ENCODE peak calls at places on chromosomes 6 and 20, in ten cellular contexts. O, Q, Z, I, P, N, J, T, D and F are unnamed samples.
A peak's percentile ranks its signal among the peaks of the same experiment; 100 is the strongest.

GRCh38 chr6:132132911-132133639 is 181.9 kb upstream of the CCN2 start:
- DNase-seq in P (no peak), T (no peak), I (no peak), N (no peak), Q (no peak), O (no peak), Z (peak; percentile 85), J (no peak), D (no peak), F (no peak)

GRCh38 chr6:159969921-159970320 is 1.0 kb downstream of the IGF2R start:
- DNase-seq in D (peak; percentile 71), Z (peak; percentile 84), N (peak; percentile 70), J (peak; percentile 46), T (peak; percentile 65), P (peak; percentile 46), Q (peak; percentile 74), I (peak; percentile 93), O (peak; percentile 81), F (peak; percentile 60)

GRCh38 chr20:46179811-46180326 is 61.8 kb downstream of the CD40 start:
- DNase-seq in J (no peak), O (no peak), D (no peak), T (no peak), N (no peak), Z (no peak), I (no peak), Q (no peak), P (no peak), F (no peak)

GRCh38 chr6:147167009-147167408 is 37.2 kb upstream of the STXBP5 start:
- DNase-seq in I (no peak), N (no peak), O (no peak), P (no peak), Z (peak; percentile 35), T (no peak), J (no peak), Q (no peak), D (no peak), F (no peak)

GRCh38 chr20:63402178-63402859 is 41.2 kb upstream of the CHRNA4 start:
- DNase-seq in Q (no peak), N (no peak), O (no peak), I (no peak), J (no peak), Z (no peak), D (no peak), P (no peak), T (no peak), F (no peak)

GRCh38 chr20:45925821-45926506 is 8.5 kb upstream of the PCIF1 start:
- DNase-seq in T (no peak), D (no peak), J (no peak), Q (no peak), O (no peak), N (no peak), P (no peak), I (no peak), Z (no peak), F (no peak)

GRCh38 chr6:156859686-156860085 is 82.5 kb downstream of the ARID1B start:
- DNase-seq in Z (no peak), Q (no peak), P (no peak), I (no peak), J (no peak), T (no peak), N (no peak), D (no peak), O (no peak), F (no peak)

GRCh38 chr6:158047120-158047518 is 65.5 kb downstream of the SYNJ2 start:
- DNase-seq in N (no peak), I (no peak), J (no peak), P (no peak), D (no peak), Q (peak; percentile 88), T (no peak), Z (peak; percentile 59), O (peak; percentile 63), F (no peak)

GRCh38 chr20:42549496-42549895 is 640.2 kb downstream of the PTPRT start:
- DNase-seq in N (no peak), O (no peak), Q (no peak), J (no peak), T (no peak), P (no peak), I (no peak), D (no peak), Z (no peak), F (no peak)

GRCh38 chr20:48069626-48070025 is 284.3 kb upstream of the SULF2 start:
- DNase-seq in Q (no peak), T (no peak), O (no peak), I (no peak), Z (no peak), J (no peak), N (no peak), P (no peak), D (no peak), F (no peak)

GRCh38 chr20:4233520-4233919 is 218.2 kb upstream of the RNF24 start:
- DNase-seq in P (no peak), O (no peak), I (no peak), T (no peak), N (no peak), D (no peak), Z (no peak), Q (no peak), J (no peak), F (no peak)

GRCh38 chr6:70547313-70547712 is 19.4 kb upstream of the SDHAF4 start:
- DNase-seq in P (no peak), J (no peak), T (no peak), I (no peak), D (no peak), O (no peak), Q (no peak), Z (peak; percentile 37), N (no peak), F (no peak)

GRCh38 chr6:33521790-33522091 is 58.3 kb downstream of the BAK1 start:
- DNase-seq in D (no peak), P (no peak), N (no peak), O (no peak), T (no peak), Z (no peak), J (no peak), I (no peak), Q (no peak), F (no peak)

GRCh38 chr20:57638173-57638894 is 18.1 kb upstream of the ZBP1 start:
- DNase-seq in N (no peak), O (no peak), T (no peak), J (no peak), Z (no peak), I (peak; percentile 5), P (no peak), Q (no peak), D (no peak), F (no peak)

GRCh38 chr20:44241796-44242195 is 5.3 kb upstream of the GDAP1L1 start:
- DNase-seq in T (no peak), I (no peak), J (no peak), D (no peak), N (no peak), P (no peak), Z (no peak), O (no peak), Q (no peak), F (no peak)
- TF ChIP-seq POLR2A in T (no peak), I (no peak), J (no peak), D (no peak), N (no peak), P (no peak), Z (no peak), O (no peak), Q (no peak), F (no peak)

GRCh38 chr20:32642257-32643046 is 31.3 kb downstream of the C20orf203 start:
- DNase-seq in N (no peak), I (no peak), D (no peak), T (peak; percentile 44), Q (peak; percentile 72), O (no peak), Z (no peak), J (no peak), P (no peak), F (no peak)
- TF ChIP-seq POLR2A in N (no peak), I (no peak), D (no peak), T (no peak), Q (no peak), O (no peak), Z (no peak), J (no peak), P (no peak), F (no peak)

GRCh38 chr6:31899215-31899614 is 1.7 kb upstream of the EHMT2 start:
- DNase-seq in I (no peak), Q (no peak), N (no peak), P (no peak), T (no peak), J (no peak), D (no peak), Z (no peak), O (no peak), F (no peak)

GRCh38 chr6:31896856-31897611 is 464 bp downstream of the EHMT2 start:
- DNase-seq in T (no peak), Z (no peak), D (no peak), J (no peak), I (no peak), P (no peak), N (no peak), Q (no peak), O (no peak), F (no peak)

GRCh38 chr6:31896493-31896855 is 1.0 kb downstream of the EHMT2 start:
- DNase-seq in I (no peak), O (no peak), T (no peak), Z (no peak), P (no peak), D (no peak), N (no peak), Q (no peak), J (no peak), F (no peak)

GRCh38 chr6:31898200-31899011 is 908 bp upstream of the EHMT2 start:
- DNase-seq in T (no peak), Z (peak; percentile 35), D (peak; percentile 59), O (peak; percentile 65), N (no peak), P (no peak), J (no peak), I (no peak), Q (no peak), F (peak; percentile 50)

GRCh38 chr6:31897612-31898199 is at the start of gene EHMT2:
- DNase-seq in Z (peak; percentile 68), J (peak; percentile 90), D (peak; percentile 85), N (peak; percentile 81), I (peak; percentile 96), Q (peak; percentile 80), P (peak; percentile 85), T (peak; percentile 89), O (peak; percentile 92), F (peak; percentile 79)
- TF ChIP-seq POLR2A in Z (no peak), J (peak; percentile 56), D (no peak), N (peak; percentile 77), I (no peak), Q (peak; percentile 87), P (no peak), T (no peak), O (peak; percentile 51), F (peak; percentile 46)

GRCh38 chr20:32741151-32741550 is 2.1 kb downstream of the COMMD7 start:
- DNase-seq in J (no peak), I (no peak), Z (no peak), N (no peak), Q (no peak), D (no peak), P (no peak), T (no peak), O (no peak), F (no peak)

GRCh38 chr20:32737371-32738223 is 5.7 kb downstream of the COMMD7 start:
- DNase-seq in T (no peak), Q (no peak), D (no peak), P (no peak), I (no peak), N (no peak), Z (peak; percentile 91), O (no peak), J (no peak), F (no peak)

GRCh38 chr20:32742322-32743236 is 688 bp downstream of the COMMD7 start:
- DNase-seq in I (no peak), J (no peak), O (peak; percentile 49), Q (no peak), P (no peak), Z (no peak), T (no peak), D (no peak), N (no peak), F (no peak)

GRCh38 chr20:32743237-32744112 is at the start of gene COMMD7:
- DNase-seq in T (peak; percentile 75), N (no peak), O (peak; percentile 83), P (peak; percentile 73), I (peak; percentile 92), J (no peak), Z (peak; percentile 44), Q (peak; percentile 59), D (peak; percentile 64), F (no peak)
- TF ChIP-seq POLR2A in T (no peak), N (no peak), O (no peak), P (no peak), I (no peak), J (peak; percentile 59), Z (peak; percentile 46), Q (peak; percentile 37), D (peak; percentile 21), F (peak; percentile 46)